ENCODE peak calls at places on chromosomes 2 and 18, in ten cellular contexts. K is endodermal cell, B is cardiac muscle cell, A is cardiac fibroblast, L is fibroblast of pulmonary artery, E is OCI-LY7, W is skeletal muscle cell, O is dorsolateral prefrontal cortex, I is IMR-90, Q is Panc1. T is an unnamed sample.

GRCh38 chr2:7703048-7703447 is 785.8 kb downstream of the RNF144A start:
- DNase-seq in K (peak), B (no peak), A (no peak), L (no peak), E (peak), W (no peak), O (no peak), I (no peak), Q (no peak), T (no peak)

GRCh38 chr2:241540766-241541561 is 17.6 kb upstream of the BOK start:
- DNase-seq in K (peak), B (peak), A (peak), L (peak), E (peak), W (no peak), O (no peak), I (no peak), Q (no peak), T (peak)

GRCh38 chr2:217899231-217900009 is 103.4 kb downstream of the TNS1 start:
- DNase-seq in K (peak), B (peak), A (peak), L (peak), E (peak), W (peak), O (no peak), I (peak), Q (no peak), T (peak)

GRCh38 chr2:220220009-220220408 is 592.6 kb downstream of the SLC4A3 start:
- DNase-seq in K (no peak), B (no peak), A (no peak), L (no peak), E (no peak), W (no peak), O (no peak), I (no peak), Q (no peak), T (no peak)

GRCh38 chr2:229474125-229474524 is 203.0 kb upstream of the PID1 start:
- DNase-seq in K (no peak), B (no peak), A (no peak), L (no peak), E (no peak), W (no peak), O (no peak), I (no peak), Q (no peak), T (no peak)

GRCh38 chr2:64485961-64486360 is 32.0 kb downstream of the LGALSL start:
- DNase-seq in K (peak), B (no peak), A (peak), L (peak), E (no peak), W (no peak), O (no peak), I (no peak), Q (no peak), T (no peak)

GRCh38 chr18:41096504-41096903 is 858.5 kb upstream of the PIK3C3 start:
- DNase-seq in K (no peak), B (peak), A (peak), L (peak), E (no peak), W (peak), O (no peak), I (peak), Q (no peak), T (no peak)

GRCh38 chr18:58882681-58883080 is 18.0 kb downstream of the ZNF532 start:
- DNase-seq in K (no peak), B (no peak), A (no peak), L (peak), E (no peak), W (no peak), O (no peak), I (peak), Q (no peak), T (no peak)

GRCh38 chr2:101625387-101625786 is 72.1 kb upstream of the MAP4K4 start:
- DNase-seq in K (peak), B (no peak), A (no peak), L (no peak), E (no peak), W (no peak), O (no peak), I (peak), Q (no peak), T (no peak)

GRCh38 chr18:5237083-5237722 is 40.1 kb upstream of the AKAIN1 start:
- DNase-seq in K (no peak), B (no peak), A (no peak), L (peak), E (peak), W (no peak), O (no peak), I (peak), Q (peak), T (no peak)

GRCh38 chr2:46876741-46877384 is 38.7 kb downstream of the MCFD2 start:
- DNase-seq in K (no peak), B (peak), A (peak), L (peak), E (peak), W (no peak), O (no peak), I (peak), Q (peak), T (no peak)

GRCh38 chr2:172261292-172261691 is 158.6 kb upstream of the DLX2 start:
- DNase-seq in K (no peak), B (no peak), A (peak), L (no peak), E (no peak), W (no peak), O (no peak), I (no peak), Q (no peak), T (no peak)

GRCh38 chr2:20501974-20502373 is 55.1 kb downstream of the RHOB start:
- DNase-seq in K (no peak), B (no peak), A (peak), L (peak), E (no peak), W (peak), O (no peak), I (peak), Q (no peak), T (no peak)

GRCh38 chr2:158815650-158816049 is 20.5 kb downstream of the DAPL1 start:
- DNase-seq in K (no peak), B (no peak), A (no peak), L (no peak), E (no peak), W (no peak), O (no peak), I (no peak), Q (no peak), T (no peak)

DNA sequence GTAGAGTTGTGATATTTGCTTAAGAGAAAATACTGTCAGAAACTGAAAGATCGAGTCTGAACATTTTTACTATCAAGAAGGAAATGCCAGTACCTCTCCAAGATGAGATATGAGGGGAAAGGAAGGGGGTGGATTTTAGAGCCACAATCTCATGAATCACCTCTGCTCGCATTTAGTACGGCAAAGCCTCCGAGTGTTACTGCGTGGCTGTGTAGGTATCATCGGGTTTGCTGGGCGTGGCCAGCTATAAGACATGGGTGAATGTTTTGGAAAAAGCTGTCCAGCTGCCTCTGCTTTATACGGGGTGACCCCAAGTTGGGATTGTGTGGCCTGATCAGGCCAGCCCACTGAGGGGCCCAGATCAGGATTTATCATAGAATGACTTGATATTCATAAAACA is 826.4 kb downstream of the SOCS6 start:
- DNase-seq in K (no peak), B (no peak), A (no peak), L (no peak), E (no peak), W (no peak), O (no peak), I (no peak), Q (no peak), T (no peak)
- H3K4me3 ChIP-seq in K (no peak), B (no peak), A (no peak), L (no peak), E (no peak), W (no peak), O (no peak), I (no peak), Q (peak), T (no peak)

GRCh38 chr2:213149332-213149875 is 2.0 kb downstream of the IKZF2 start:
- DNase-seq in K (no peak), B (no peak), A (peak), L (peak), E (no peak), W (no peak), O (no peak), I (peak), Q (no peak), T (no peak)
- H3K4me3 ChIP-seq in K (peak), B (peak), A (peak), L (peak), E (peak), W (peak), O (peak), I (peak), Q (no peak), T (peak)

GRCh38 chr18:57447154-57447621 is 12.0 kb downstream of the ONECUT2 start:
- DNase-seq in K (peak), B (peak), A (peak), L (peak), E (peak), W (no peak), O (peak), I (peak), Q (no peak), T (no peak)
- H3K4me3 ChIP-seq in K (no peak), B (no peak), A (no peak), L (no peak), E (no peak), W (no peak), O (peak), I (no peak), Q (no peak), T (no peak)

DNA sequence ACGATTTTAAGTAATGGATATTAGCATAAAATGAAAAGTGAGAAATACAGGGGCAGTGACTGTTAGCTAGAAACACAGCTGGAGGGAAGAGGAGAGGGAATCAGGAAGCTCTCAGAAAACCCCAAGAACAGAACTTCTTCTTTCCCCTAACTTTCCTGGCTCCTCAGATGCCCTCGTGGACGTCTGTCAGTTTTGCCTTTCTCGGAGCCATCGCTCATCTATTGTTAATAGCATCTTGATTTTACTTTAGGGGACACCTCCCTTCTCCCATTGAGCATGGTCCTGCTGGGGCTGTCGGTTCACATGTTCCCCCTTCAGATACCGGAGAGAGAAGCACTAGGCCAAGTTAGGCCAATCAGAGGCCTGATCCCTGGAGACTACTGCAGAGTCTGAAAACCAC is 2.3 kb upstream of the PLEK start:
- DNase-seq in K (no peak), B (no peak), A (no peak), L (no peak), E (peak), W (no peak), O (no peak), I (no peak), Q (no peak), T (no peak)
- H3K4me3 ChIP-seq in K (no peak), B (no peak), A (no peak), L (no peak), E (no peak), W (no peak), O (no peak), I (no peak), Q (no peak), T (no peak)

DNA sequence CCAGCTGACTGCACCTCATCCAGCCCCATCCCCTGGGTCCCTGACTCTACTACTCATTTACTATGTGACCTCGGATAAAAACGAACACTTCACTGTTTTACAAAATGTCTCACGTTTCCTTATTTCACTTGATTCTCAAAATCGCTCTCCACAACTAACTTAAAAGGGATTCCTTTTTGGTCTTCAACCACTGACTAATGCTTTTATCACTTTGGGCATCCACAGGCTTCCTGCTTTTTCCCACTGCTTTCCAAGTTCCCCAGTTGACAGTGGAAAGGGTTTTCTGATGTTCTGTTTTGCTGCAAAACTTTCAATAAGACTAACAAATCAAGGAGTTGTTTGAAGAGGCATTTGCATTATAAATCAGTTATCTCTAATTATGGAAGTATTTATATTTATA is 24.1 kb downstream of the EIF2AK3 start:
- DNase-seq in K (no peak), B (no peak), A (peak), L (peak), E (no peak), W (no peak), O (no peak), I (peak), Q (no peak), T (no peak)
- H3K4me3 ChIP-seq in K (no peak), B (no peak), A (no peak), L (peak), E (no peak), W (no peak), O (no peak), I (no peak), Q (no peak), T (no peak)

DNA sequence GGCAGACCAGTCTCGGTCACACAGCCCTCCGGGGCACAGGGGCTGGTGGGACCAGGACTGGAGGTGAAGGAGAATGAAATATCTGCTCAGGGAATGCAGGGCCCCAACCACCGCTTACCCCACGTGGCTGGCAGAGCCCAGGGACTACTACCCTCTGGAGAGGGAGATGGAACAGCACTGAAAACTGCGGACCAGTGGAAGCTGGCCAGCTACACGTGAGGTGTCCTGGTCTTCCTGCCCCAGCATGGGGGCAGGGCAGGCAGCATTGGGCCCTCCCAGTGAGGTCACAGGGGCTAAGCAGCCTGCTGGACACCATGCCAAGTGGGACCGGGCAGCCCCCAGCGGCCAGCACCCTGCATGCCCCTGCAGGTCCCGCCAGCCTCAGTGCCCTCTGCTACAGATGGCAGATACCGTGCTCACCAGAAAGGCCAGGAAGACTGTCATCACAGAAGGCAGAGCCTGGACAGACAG is 173.7 kb downstream of the HDAC4 start:
- DNase-seq in K (no peak), B (no peak), A (no peak), L (no peak), E (no peak), W (no peak), O (peak), I (no peak), Q (no peak), T (no peak)
- H3K4me3 ChIP-seq in K (no peak), B (no peak), A (no peak), L (no peak), E (no peak), W (no peak), O (no peak), I (no peak), Q (no peak), T (no peak)

T was measured in left lung.